ENCODE peak calls at places on chromosomes 4 and X, in ten cellular contexts. One of them, this sample, is unnamed.

GRCh38 chr4:38015886-38016515 is 55.8 kb downstream of the PTTG2 start:
- DNase-seq in body of pancreas: no peak
- DNase-seq in transverse colon: no peak
- DNase-seq in fibroblast of lung: peak; percentile 40
- DNase-seq in left lung: no peak
- DNase-seq in tibial nerve: no peak
- DNase-seq in DND-41: no peak
- DNase-seq in hepatocyte: no peak
- DNase-seq in psoas muscle: no peak
- DNase-seq in mesenchymal stem cell: no peak
- DNase-seq in this sample: no peak

GRCh38 chrX:56216332-56216731 is 15.8 kb upstream of the KLF8 start:
- DNase-seq in DND-41: no peak
- DNase-seq in left lung: no peak
- DNase-seq in mesenchymal stem cell: no peak
- DNase-seq in fibroblast of lung: no peak
- DNase-seq in transverse colon: no peak
- DNase-seq in psoas muscle: no peak
- DNase-seq in body of pancreas: no peak
- DNase-seq in tibial nerve: no peak
- DNase-seq in hepatocyte: no peak
- DNase-seq in this sample: no peak

GRCh38 chr4:150570862-150571261 is 11.1 kb upstream of the MAB21L2 start:
- DNase-seq in transverse colon: no peak
- DNase-seq in DND-41: no peak
- DNase-seq in fibroblast of lung: no peak
- DNase-seq in hepatocyte: no peak
- DNase-seq in tibial nerve: no peak
- DNase-seq in body of pancreas: no peak
- DNase-seq in psoas muscle: no peak
- DNase-seq in left lung: no peak
- DNase-seq in mesenchymal stem cell: no peak
- DNase-seq in this sample: no peak

GRCh38 chr4:13984996-13985780 is 357.7 kb upstream of the BOD1L1 start:
- DNase-seq in body of pancreas: no peak
- DNase-seq in tibial nerve: no peak
- DNase-seq in transverse colon: no peak
- DNase-seq in fibroblast of lung: peak; percentile 92
- DNase-seq in hepatocyte: no peak
- DNase-seq in mesenchymal stem cell: no peak
- DNase-seq in DND-41: no peak
- DNase-seq in left lung: no peak
- DNase-seq in psoas muscle: no peak
- DNase-seq in this sample: peak; percentile 42

GRCh38 chr4:105186701-105187158 is 40.1 kb downstream of the TET2 start:
- DNase-seq in mesenchymal stem cell: peak; percentile 43
- DNase-seq in fibroblast of lung: peak; percentile 75
- DNase-seq in tibial nerve: no peak
- DNase-seq in hepatocyte: no peak
- DNase-seq in body of pancreas: no peak
- DNase-seq in DND-41: no peak
- DNase-seq in transverse colon: no peak
- DNase-seq in psoas muscle: peak; percentile 38
- DNase-seq in left lung: no peak
- DNase-seq in this sample: peak; percentile 58

GRCh38 chr4:111404673-111405072 is 740.6 kb upstream of the FAM241A start:
- DNase-seq in tibial nerve: no peak
- DNase-seq in transverse colon: no peak
- DNase-seq in mesenchymal stem cell: no peak
- DNase-seq in fibroblast of lung: no peak
- DNase-seq in body of pancreas: no peak
- DNase-seq in left lung: no peak
- DNase-seq in psoas muscle: no peak
- DNase-seq in DND-41: no peak
- DNase-seq in hepatocyte: no peak
- DNase-seq in this sample: no peak

GRCh38 chr4:76762136-76763130 is 135.5 kb downstream of the SOWAHB start:
- DNase-seq in left lung: no peak
- DNase-seq in DND-41: no peak
- DNase-seq in mesenchymal stem cell: no peak
- DNase-seq in transverse colon: no peak
- DNase-seq in body of pancreas: no peak
- DNase-seq in psoas muscle: no peak
- DNase-seq in fibroblast of lung: peak; percentile 53
- DNase-seq in tibial nerve: no peak
- DNase-seq in hepatocyte: no peak
- DNase-seq in this sample: no peak

GRCh38 chr4:167234388-167234881 is at the start of gene SPOCK3:
- DNase-seq in body of pancreas: peak; percentile 22
- DNase-seq in DND-41: no peak
- DNase-seq in hepatocyte: peak; percentile 70
- DNase-seq in left lung: peak; percentile 40
- DNase-seq in mesenchymal stem cell: peak; percentile 44
- DNase-seq in tibial nerve: no peak
- DNase-seq in fibroblast of lung: peak; percentile 54
- DNase-seq in transverse colon: no peak
- DNase-seq in psoas muscle: peak; percentile 48
- DNase-seq in this sample: peak; percentile 53

GRCh38 chrX:25001808-25002657 is 13.7 kb downstream of the ARX start:
- DNase-seq in left lung: no peak
- DNase-seq in hepatocyte: peak; percentile 32
- DNase-seq in tibial nerve: no peak
- DNase-seq in psoas muscle: no peak
- DNase-seq in mesenchymal stem cell: no peak
- DNase-seq in body of pancreas: no peak
- DNase-seq in fibroblast of lung: no peak
- DNase-seq in transverse colon: no peak
- DNase-seq in DND-41: no peak
- DNase-seq in this sample: no peak

DNA sequence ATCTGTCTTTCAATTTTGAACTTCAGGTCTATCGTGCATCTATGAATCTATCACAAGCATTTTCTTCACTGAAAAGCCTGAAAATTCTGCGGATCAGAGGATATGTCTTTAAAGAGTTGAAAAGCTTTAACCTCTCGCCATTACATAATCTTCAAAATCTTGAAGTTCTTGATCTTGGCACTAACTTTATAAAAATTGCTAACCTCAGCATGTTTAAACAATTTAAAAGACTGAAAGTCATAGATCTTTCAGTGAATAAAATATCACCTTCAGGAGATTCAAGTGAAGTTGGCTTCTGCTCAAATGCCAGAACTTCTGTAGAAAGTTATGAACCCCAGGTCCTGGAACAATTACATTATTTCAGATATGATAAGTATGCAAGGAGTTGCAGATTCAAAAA is 19.7 kb downstream of the TLR7 start:
- DNase-seq in body of pancreas: no peak
- DNase-seq in transverse colon: no peak
- DNase-seq in DND-41: no peak
- DNase-seq in mesenchymal stem cell: no peak
- DNase-seq in tibial nerve: no peak
- DNase-seq in left lung: no peak
- DNase-seq in psoas muscle: no peak
- DNase-seq in hepatocyte: no peak
- DNase-seq in fibroblast of lung: no peak
- DNase-seq in this sample: no peak
- H3K4me1 ChIP-seq in body of pancreas: no peaks in the 10 kb centered on the region
- H3K4me1 ChIP-seq in transverse colon: no peaks in the 10 kb centered on the region
- H3K4me1 ChIP-seq in DND-41: peaks cover 15% of the 10 kb centered on the region
- H3K4me1 ChIP-seq in mesenchymal stem cell: no peaks in the 10 kb centered on the region
- H3K4me1 ChIP-seq in tibial nerve: peaks cover 3% of the 10 kb centered on the region
- H3K4me1 ChIP-seq in left lung: peaks cover 6% of the 10 kb centered on the region
- H3K4me1 ChIP-seq in psoas muscle: no peaks in the 10 kb centered on the region
- H3K4me1 ChIP-seq in hepatocyte: no peaks in the 10 kb centered on the region
- H3K4me1 ChIP-seq in fibroblast of lung: no peaks in the 10 kb centered on the region
- H3K4me1 ChIP-seq in this sample: no peaks in the 10 kb centered on the region

GRCh38 chrX:49071877-49072711 is 1.7 kb downstream of the PRAF2 start:
- DNase-seq in left lung: peak; percentile 83
- DNase-seq in fibroblast of lung: peak; percentile 79
- DNase-seq in hepatocyte: peak; percentile 10
- DNase-seq in mesenchymal stem cell: no peak
- DNase-seq in tibial nerve: peak; percentile 68
- DNase-seq in transverse colon: peak; percentile 55
- DNase-seq in body of pancreas: peak; percentile 56
- DNase-seq in DND-41: no peak
- DNase-seq in psoas muscle: peak; percentile 84
- DNase-seq in this sample: peak; percentile 87
- H3K4me3 ChIP-seq in left lung: peak overlapping the region; percentile 35
- H3K4me3 ChIP-seq in fibroblast of lung: peak overlapping the region; percentile 76
- H3K4me3 ChIP-seq in hepatocyte: no peak overlapping the region
- H3K4me3 ChIP-seq in mesenchymal stem cell: peak overlapping the region; percentile 86
- H3K4me3 ChIP-seq in tibial nerve: peak overlapping the region; percentile 50
- H3K4me3 ChIP-seq in transverse colon: no peak overlapping the region
- H3K4me3 ChIP-seq in body of pancreas: no peak overlapping the region
- H3K4me3 ChIP-seq in DND-41: peak overlapping the region; percentile 75
- H3K4me3 ChIP-seq in psoas muscle: peak overlapping the region; percentile 36
- H3K4me3 ChIP-seq in this sample: peak overlapping the region; percentile 47

DNA sequence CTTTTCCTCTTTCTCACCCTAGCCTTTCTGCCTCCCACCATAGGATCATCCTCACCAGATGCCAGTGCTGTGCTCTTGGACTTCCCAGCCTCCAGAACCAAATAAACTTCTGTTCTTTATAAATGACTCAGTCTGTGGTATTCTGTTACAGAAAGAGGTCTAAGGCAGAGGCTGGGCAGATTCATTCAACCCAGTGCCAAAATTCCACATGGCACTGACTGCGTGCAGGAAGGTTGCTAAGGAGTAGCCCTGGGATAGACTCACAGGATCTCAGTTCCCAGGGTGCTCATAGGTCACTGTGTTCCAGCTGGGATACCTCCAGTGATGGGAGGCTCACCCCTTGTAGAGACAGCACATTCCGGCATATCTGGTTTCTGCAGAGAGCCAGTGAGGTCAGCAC is 22.0 kb downstream of the SORCS2 start:
- DNase-seq in hepatocyte: no peak
- DNase-seq in fibroblast of lung: peak; percentile 70
- DNase-seq in body of pancreas: no peak
- DNase-seq in psoas muscle: no peak
- DNase-seq in left lung: no peak
- DNase-seq in DND-41: no peak
- DNase-seq in mesenchymal stem cell: no peak
- DNase-seq in transverse colon: no peak
- DNase-seq in tibial nerve: no peak
- DNase-seq in this sample: no peak
- H3K4me1 ChIP-seq in hepatocyte: peaks cover 6% of the 10 kb centered on the region
- H3K4me1 ChIP-seq in fibroblast of lung: peaks cover 4% of the 10 kb centered on the region
- H3K4me1 ChIP-seq in body of pancreas: no peaks in the 10 kb centered on the region
- H3K4me1 ChIP-seq in psoas muscle: no peaks in the 10 kb centered on the region
- H3K4me1 ChIP-seq in left lung: peaks cover 13% of the 10 kb centered on the region
- H3K4me1 ChIP-seq in DND-41: no peaks in the 10 kb centered on the region
- H3K4me1 ChIP-seq in mesenchymal stem cell: peaks cover 21% of the 10 kb centered on the region
- H3K4me1 ChIP-seq in transverse colon: no peaks in the 10 kb centered on the region
- H3K4me1 ChIP-seq in tibial nerve: peaks cover 53% of the 10 kb centered on the region
- H3K4me1 ChIP-seq in this sample: peaks cover 2% of the 10 kb centered on the region

GRCh38 chr4:3451956-3452355 is 10.2 kb downstream of the HGFAC start:
- DNase-seq in body of pancreas: no peak
- DNase-seq in mesenchymal stem cell: peak; percentile 62
- DNase-seq in hepatocyte: no peak
- DNase-seq in transverse colon: no peak
- DNase-seq in fibroblast of lung: peak; percentile 70
- DNase-seq in psoas muscle: no peak
- DNase-seq in left lung: no peak
- DNase-seq in DND-41: no peak
- DNase-seq in tibial nerve: no peak
- DNase-seq in this sample: no peak

GRCh38 chr4:3449574-3450534 is 8.1 kb downstream of the HGFAC start:
- DNase-seq in psoas muscle: peak; percentile 50
- DNase-seq in fibroblast of lung: no peak
- DNase-seq in transverse colon: no peak
- DNase-seq in body of pancreas: no peak
- DNase-seq in tibial nerve: no peak
- DNase-seq in DND-41: no peak
- DNase-seq in left lung: no peak
- DNase-seq in hepatocyte: no peak
- DNase-seq in mesenchymal stem cell: no peak
- DNase-seq in this sample: peak; percentile 37

GRCh38 chr4:3450643-3451042 is 8.9 kb downstream of the HGFAC start:
- DNase-seq in DND-41: no peak
- DNase-seq in hepatocyte: no peak
- DNase-seq in transverse colon: no peak
- DNase-seq in left lung: no peak
- DNase-seq in fibroblast of lung: no peak
- DNase-seq in tibial nerve: no peak
- DNase-seq in mesenchymal stem cell: no peak
- DNase-seq in body of pancreas: no peak
- DNase-seq in psoas muscle: no peak
- DNase-seq in this sample: no peak

GRCh38 chr4:3449047-3449573 is 7.3 kb downstream of the HGFAC start:
- DNase-seq in mesenchymal stem cell: no peak
- DNase-seq in psoas muscle: no peak
- DNase-seq in DND-41: no peak
- DNase-seq in hepatocyte: no peak
- DNase-seq in left lung: no peak
- DNase-seq in body of pancreas: no peak
- DNase-seq in transverse colon: no peak
- DNase-seq in fibroblast of lung: no peak
- DNase-seq in tibial nerve: no peak
- DNase-seq in this sample: peak; percentile 28

DNA sequence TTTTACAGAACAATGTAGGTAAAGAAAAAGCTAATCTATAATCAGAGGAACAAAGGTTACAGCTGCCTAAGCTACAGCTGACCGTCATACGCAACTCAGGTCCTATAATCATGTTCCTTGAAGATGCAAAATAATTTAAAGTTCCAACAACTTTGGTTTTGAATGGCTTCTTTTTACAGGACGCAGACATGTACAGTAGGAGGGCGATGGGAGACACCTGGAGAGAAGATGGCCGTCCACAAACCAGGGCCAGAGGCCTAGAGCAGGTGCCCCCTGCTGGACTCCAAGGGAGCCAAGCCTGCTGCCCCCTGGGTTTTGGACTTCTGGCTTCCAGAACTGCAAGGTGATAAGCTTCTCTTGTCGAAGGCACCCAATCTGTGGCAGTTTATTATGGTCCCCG is 10.6 kb downstream of the HGFAC start:
- DNase-seq in mesenchymal stem cell: peak; percentile 3
- DNase-seq in hepatocyte: no peak
- DNase-seq in fibroblast of lung: no peak
- DNase-seq in transverse colon: no peak
- DNase-seq in body of pancreas: no peak
- DNase-seq in tibial nerve: no peak
- DNase-seq in psoas muscle: peak; percentile 52
- DNase-seq in left lung: no peak
- DNase-seq in DND-41: no peak
- DNase-seq in this sample: no peak
- H3K4me3 ChIP-seq in mesenchymal stem cell: no peak overlapping the region
- H3K4me3 ChIP-seq in hepatocyte: no peak overlapping the region
- H3K4me3 ChIP-seq in fibroblast of lung: no peak overlapping the region
- H3K4me3 ChIP-seq in transverse colon: no peak overlapping the region
- H3K4me3 ChIP-seq in body of pancreas: no peak overlapping the region
- H3K4me3 ChIP-seq in tibial nerve: no peak overlapping the region
- H3K4me3 ChIP-seq in psoas muscle: no peak overlapping the region
- H3K4me3 ChIP-seq in left lung: no peak overlapping the region
- H3K4me3 ChIP-seq in DND-41: no peak overlapping the region
- H3K4me3 ChIP-seq in this sample: no peak overlapping the region

GRCh38 chrX:27878862-27879261 is 71.1 kb downstream of the MAGEB10 start:
- DNase-seq in left lung: no peak
- DNase-seq in transverse colon: no peak
- DNase-seq in fibroblast of lung: no peak
- DNase-seq in DND-41: no peak
- DNase-seq in hepatocyte: no peak
- DNase-seq in body of pancreas: no peak
- DNase-seq in psoas muscle: no peak
- DNase-seq in tibial nerve: no peak
- DNase-seq in mesenchymal stem cell: no peak
- DNase-seq in this sample: no peak
- H3K4me1 ChIP-seq in left lung: no peaks in the 10 kb centered on the region
- H3K4me1 ChIP-seq in transverse colon: no peaks in the 10 kb centered on the region
- H3K4me1 ChIP-seq in fibroblast of lung: no peaks in the 10 kb centered on the region
- H3K4me1 ChIP-seq in DND-41: no peaks in the 10 kb centered on the region
- H3K4me1 ChIP-seq in hepatocyte: no peaks in the 10 kb centered on the region
- H3K4me1 ChIP-seq in body of pancreas: no peaks in the 10 kb centered on the region
- H3K4me1 ChIP-seq in psoas muscle: no peaks in the 10 kb centered on the region
- H3K4me1 ChIP-seq in tibial nerve: no peaks in the 10 kb centered on the region
- H3K4me1 ChIP-seq in mesenchymal stem cell: no peaks in the 10 kb centered on the region
- H3K4me1 ChIP-seq in this sample: no peaks in the 10 kb centered on the region